ENCODE peak calls at places on chromosomes 3 and 15, in seven cellular contexts. S, X, R, W, V, O and J are unnamed samples.

GRCh38 chr3:177735441-177735840 is 538.2 kb upstream of the TBL1XR1 start:
- DNase-seq in S (no peak), X (no peak), R (no peak), W (no peak), V (no peak), O (no peak), J (no peak)

GRCh38 chr3:16182183-16182582 is 7.7 kb downstream of the GALNT15 start:
- DNase-seq in S (no peak), X (no peak), R (no peak), W (no peak), V (no peak), O (no peak), J (no peak)

GRCh38 chr3:44805960-44806359 is 44.4 kb downstream of the KIF15 start:
- DNase-seq in S (no peak), X (no peak), R (no peak), W (no peak), V (no peak), O (no peak), J (no peak)

GRCh38 chr15:91348812-91349500 is 248.9 kb downstream of the SV2B start:
- DNase-seq in S (no peak), X (peak; percentile 35), R (no peak), W (no peak), V (no peak), O (no peak), J (no peak)

GRCh38 chr15:67225336-67225735 is 29.1 kb downstream of the AAGAB start:
- DNase-seq in S (no peak), X (no peak), R (no peak), W (no peak), V (no peak), O (no peak), J (no peak)

GRCh38 chr3:196506687-196507086 is 3.1 kb upstream of the RNF168 start:
- DNase-seq in S (no peak), X (no peak), R (no peak), W (no peak), V (no peak), O (no peak), J (no peak)

GRCh38 chr3:69090021-69090420 is 5.3 kb downstream of the ARL6IP5 start:
- DNase-seq in S (no peak), X (no peak), R (no peak), W (no peak), V (no peak), O (no peak), J (no peak)

GRCh38 chr15:52288051-52288942 is 7.3 kb downstream of the MYO5C start:
- DNase-seq in S (no peak), X (no peak), R (no peak), W (no peak), V (peak; percentile 90), O (no peak), J (no peak)

GRCh38 chr15:71465109-71465508 is 345.2 kb upstream of the NR2E3 start:
- DNase-seq in S (no peak), X (no peak), R (no peak), W (no peak), V (no peak), O (no peak), J (no peak)

GRCh38 chr3:182370949-182371348 is 422.4 kb upstream of the ATP11B start:
- DNase-seq in S (no peak), X (no peak), R (no peak), W (no peak), V (no peak), O (no peak), J (no peak)

GRCh38 chr15:50067254-50067653 is 51.8 kb downstream of the ATP8B4 start:
- DNase-seq in S (no peak), X (no peak), R (no peak), W (no peak), V (no peak), O (no peak), J (no peak)

GRCh38 chr15:67674983-67675382 is 132.5 kb downstream of the MAP2K5 start:
- DNase-seq in S (no peak), X (no peak), R (no peak), W (no peak), V (no peak), O (no peak), J (no peak)

GRCh38 chr15:89057506-89058133 is 30.6 kb upstream of the ABHD2 start:
- DNase-seq in S (peak; percentile 80), X (peak; percentile 84), R (peak; percentile 82), W (peak; percentile 64), V (peak; percentile 88), O (peak; percentile 81), J (peak; percentile 76)

GRCh38 chr15:81043568-81044301 is 43.0 kb downstream of the TLNRD1 start:
- DNase-seq in S (no peak), X (no peak), R (no peak), W (no peak), V (no peak), O (no peak), J (no peak)

GRCh38 chr3:52503788-52504424 is 8.8 kb downstream of the STAB1 start:
- DNase-seq in S (no peak), X (no peak), R (no peak), W (no peak), V (no peak), O (no peak), J (no peak)

GRCh38 chr15:63922551-63923315 is 89.0 kb upstream of the HERC1 start:
- DNase-seq in S (no peak), X (no peak), R (no peak), W (no peak), V (no peak), O (no peak), J (peak; percentile 48)

GRCh38 chr3:182682263-182683229 is 110.8 kb upstream of the ATP11B start:
- DNase-seq in S (peak; percentile 32), X (peak; percentile 41), R (peak; percentile 87), W (peak; percentile 17), V (peak; percentile 78), O (peak; percentile 22), J (peak; percentile 72)

GRCh38 chr3:66957357-66957756 is 40.8 kb upstream of the KBTBD8 start:
- DNase-seq in S (no peak), X (no peak), R (no peak), W (no peak), V (no peak), O (no peak), J (no peak)

GRCh38 chr15:38886315-38887163 is 321.9 kb upstream of the RASGRP1 start:
- DNase-seq in S (no peak), X (no peak), R (no peak), W (no peak), V (no peak), O (no peak), J (no peak)

DNA sequence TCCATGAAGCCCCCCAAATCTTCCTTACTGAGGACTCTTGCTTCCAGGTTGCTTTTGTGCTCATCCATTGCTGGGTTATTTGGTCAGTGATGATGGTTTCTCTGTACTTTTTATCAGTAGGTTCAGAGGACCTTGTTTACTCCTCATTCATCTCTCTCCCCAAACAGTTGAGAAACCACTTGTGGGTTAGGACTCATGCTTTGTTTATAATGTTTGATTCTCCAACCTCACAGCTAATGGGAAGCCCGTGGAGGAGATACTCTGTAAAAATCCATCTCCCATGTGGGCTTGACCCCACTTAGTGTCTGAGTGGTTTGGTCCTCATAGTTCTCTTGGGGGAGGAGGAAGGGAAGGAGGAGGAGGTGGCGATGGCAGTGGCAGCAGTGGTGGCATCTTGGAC is 72.8 kb downstream of the IGF1R start:
- DNase-seq in S (no peak), X (no peak), R (no peak), W (no peak), V (no peak), O (no peak), J (no peak)
- H3K4me1 ChIP-seq in S (peaks cover 38% of the 10 kb centered on the region), X (no peaks in the 10 kb centered on the region), R (peaks cover 25% of the 10 kb centered on the region), W (no peaks in the 10 kb centered on the region), V (peaks cover 7% of the 10 kb centered on the region), O (peaks cover 31% of the 10 kb centered on the region), J (peaks cover 86% of the 10 kb centered on the region)

GRCh38 chr3:127585163-127585812 is 5.2 kb downstream of the TPRA1 start:
- DNase-seq in S (no peak), X (no peak), R (no peak), W (no peak), V (no peak), O (no peak), J (no peak)
- H3K4me1 ChIP-seq in S (peaks cover 7% of the 10 kb centered on the region), X (peaks cover 21% of the 10 kb centered on the region), R (peaks cover 10% of the 10 kb centered on the region), W (peaks cover 14% of the 10 kb centered on the region), V (no peaks in the 10 kb centered on the region), O (peaks cover 38% of the 10 kb centered on the region), J (peaks cover 2% of the 10 kb centered on the region)

GRCh38 chr3:23435904-23436303 is 232.8 kb downstream of the UBE2E2 start:
- DNase-seq in S (no peak), X (no peak), R (peak; percentile 36), W (no peak), V (no peak), O (no peak), J (no peak)

GRCh38 chr3:23425410-23425809 is 222.3 kb downstream of the UBE2E2 start:
- DNase-seq in S (no peak), X (no peak), R (no peak), W (no peak), V (no peak), O (no peak), J (no peak)

GRCh38 chr3:23435318-23435717 is 232.2 kb downstream of the UBE2E2 start:
- DNase-seq in S (no peak), X (no peak), R (no peak), W (no peak), V (no peak), O (no peak), J (no peak)

GRCh38 chr3:23431759-23432158 is 228.6 kb downstream of the UBE2E2 start:
- DNase-seq in S (no peak), X (no peak), R (no peak), W (no peak), V (no peak), O (no peak), J (no peak)

GRCh38 chr3:23430781-23431423 is 227.8 kb downstream of the UBE2E2 start:
- DNase-seq in S (no peak), X (no peak), R (no peak), W (no peak), V (no peak), O (no peak), J (no peak)
- H3K4me1 ChIP-seq in S (peaks cover 6% of the 10 kb centered on the region), X (no peaks in the 10 kb centered on the region), R (peaks cover 30% of the 10 kb centered on the region), W (no peaks in the 10 kb centered on the region), V (no peaks in the 10 kb centered on the region), O (peaks cover 4% of the 10 kb centered on the region), J (no peaks in the 10 kb centered on the region)

GRCh38 chr3:114675104-114675503 is 381.3 kb downstream of the TIGIT start:
- DNase-seq in S (no peak), X (no peak), R (no peak), W (no peak), V (no peak), O (no peak), J (no peak)

GRCh38 chr3:114673481-114673880 is 379.7 kb downstream of the TIGIT start:
- DNase-seq in S (no peak), X (no peak), R (no peak), W (no peak), V (no peak), O (no peak), J (no peak)

GRCh38 chr3:114672692-114673447 is 379.0 kb downstream of the TIGIT start:
- DNase-seq in S (no peak), X (no peak), R (no peak), W (no peak), V (no peak), O (no peak), J (no peak)

GRCh38 chr3:114671741-114672510 is 378.1 kb downstream of the TIGIT start:
- DNase-seq in S (no peak), X (no peak), R (no peak), W (no peak), V (no peak), O (no peak), J (no peak)

DNA sequence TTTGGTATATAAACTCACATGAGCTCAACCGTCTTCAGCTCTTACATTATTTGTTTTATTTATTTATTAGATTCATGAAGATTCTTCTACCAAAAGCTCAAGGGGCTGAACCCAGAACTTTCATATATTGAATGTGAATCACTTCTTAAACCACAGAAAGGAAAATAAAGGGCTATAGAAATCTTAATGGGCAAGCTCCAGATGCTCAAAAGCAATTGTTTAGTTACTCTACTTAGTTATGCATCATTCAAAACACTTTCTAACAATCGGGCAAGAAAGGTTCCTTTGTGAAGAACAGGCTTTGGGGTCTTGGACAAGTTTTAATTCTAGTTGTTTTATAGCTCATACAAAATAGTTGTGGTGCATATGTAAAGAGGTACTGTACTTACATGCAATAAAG is 380.2 kb downstream of the TIGIT start:
- DNase-seq in S (no peak), X (no peak), R (no peak), W (no peak), V (no peak), O (no peak), J (no peak)
- H3K4me1 ChIP-seq in S (no peaks in the 10 kb centered on the region), X (no peaks in the 10 kb centered on the region), R (peaks cover 19% of the 10 kb centered on the region), W (no peaks in the 10 kb centered on the region), V (no peaks in the 10 kb centered on the region), O (no peaks in the 10 kb centered on the region), J (no peaks in the 10 kb centered on the region)